ENCODE peak calls at places on chromosomes 12 and 14, in nine cellular contexts. I is activated T-helper 1 cell treated with Interleukin-2 at 50 U/mL for 16 hours, T is iris pigment epithelial cell, O is astrocyte, S is activated gamma-delta T cell treated with Interleukin-2 at 50 U/mL for 16 hours, H is aorta, J is NCI-H1092, K is amniotic stem cell, Y is MM.1S. F is an unnamed sample.

GRCh38 chr12:76317976-76318375 is 30.2 kb downstream of the BBS10 start:
- DNase-seq in I (no peak), T (no peak), O (no peak), S (no peak), H (no peak), J (no peak), K (no peak), Y (peak), F (no peak)

GRCh38 chr12:45369065-45369464 is 153.2 kb downstream of the ANO6 start:
- DNase-seq in I (no peak), T (peak), O (peak), S (no peak), H (no peak), J (no peak), K (peak), Y (peak), F (no peak)

GRCh38 chr12:74889563-74890236 is 319.9 kb downstream of the KCNC2 start:
- DNase-seq in I (no peak), T (peak), O (peak), S (no peak), H (no peak), J (no peak), K (no peak), Y (no peak), F (no peak)

GRCh38 chr14:24079521-24080141 is 8.3 kb downstream of the CPNE6 start:
- DNase-seq in I (no peak), T (no peak), O (no peak), S (no peak), H (no peak), J (no peak), K (no peak), Y (no peak), F (no peak)

GRCh38 chr14:55516776-55517175 is 63.2 kb upstream of the KTN1 start:
- DNase-seq in I (no peak), T (no peak), O (no peak), S (no peak), H (no peak), J (no peak), K (no peak), Y (no peak), F (no peak)

GRCh38 chr14:105267820-105268548 is 19.7 kb downstream of the BTBD6 start:
- DNase-seq in I (no peak), T (no peak), O (peak), S (no peak), H (no peak), J (no peak), K (no peak), Y (no peak), F (no peak)

GRCh38 chr12:89163918-89164317 is 188.4 kb downstream of the DUSP6 start:
- DNase-seq in I (no peak), T (no peak), O (no peak), S (no peak), H (no peak), J (no peak), K (no peak), Y (no peak), F (no peak)

GRCh38 chr14:21712039-21712438 is 38.4 kb upstream of the OR4E1 start:
- DNase-seq in I (no peak), T (no peak), O (no peak), S (no peak), H (no peak), J (no peak), K (no peak), Y (no peak), F (peak)

GRCh38 chr14:59333668-59334067 is 131.5 kb downstream of the GPR135 start:
- DNase-seq in I (no peak), T (peak), O (peak), S (no peak), H (no peak), J (no peak), K (peak), Y (no peak), F (no peak)

GRCh38 chr12:90871697-90872096 is 83.3 kb downstream of the CCER1 start:
- DNase-seq in I (no peak), T (no peak), O (no peak), S (no peak), H (no peak), J (no peak), K (no peak), Y (no peak), F (no peak)

GRCh38 chr14:86799244-86799647 is 1193.7 kb downstream of the GALC start:
- DNase-seq in I (no peak), T (peak), O (peak), S (no peak), H (no peak), J (no peak), K (peak), Y (no peak), F (no peak)

GRCh38 chr12:113242018-113242418 is 20.8 kb downstream of the TPCN1 start:
- DNase-seq in I (no peak), T (peak), O (peak), S (no peak), H (peak), J (no peak), K (peak), Y (no peak), F (no peak)

GRCh38 chr12:82931349-82932116 is 244.8 kb downstream of the TMTC2 start:
- DNase-seq in I (no peak), T (peak), O (no peak), S (no peak), H (no peak), J (no peak), K (no peak), Y (no peak), F (no peak)

GRCh38 chr12:68611094-68611818 is 557 bp downstream of the RAP1B start:
- DNase-seq in I (peak), T (peak), O (peak), S (peak), H (peak), J (no peak), K (no peak), Y (peak), F (peak)

GRCh38 chr12:70117670-70118069 is 125.6 kb upstream of the CNOT2 start:
- DNase-seq in I (no peak), T (no peak), O (no peak), S (no peak), H (no peak), J (no peak), K (no peak), Y (no peak), F (no peak)

GRCh38 chr12:31471823-31472222 is 119.1 kb downstream of the DENND5B start:
- DNase-seq in I (no peak), T (no peak), O (peak), S (no peak), H (no peak), J (no peak), K (no peak), Y (no peak), F (no peak)

GRCh38 chr12:105977256-105978051 is 161.3 kb downstream of the NUAK1 start:
- DNase-seq in I (no peak), T (peak), O (peak), S (no peak), H (no peak), J (no peak), K (no peak), Y (no peak), F (no peak)

F was measured in CD4-positive, alpha-beta memory T cell.